ENCODE peak calls at places on chromosome 1, in seven cellular contexts. D is mesendoderm, Q is H9, Y is IMR-90, L is mesenchymal stem cell, C is H1, E is neuronal stem cell. Z is an unnamed sample. For H3K4me1, the result is how much of the 10 kb centered on the place peaks cover.

GRCh38 chr1:17423781-17424245 is 15.7 kb downstream of the RCC2 start:
- DNase-seq in L (peak), C (no peak), D (no peak), E (no peak), Y (peak), Q (no peak), Z (no peak)

GRCh38 chr1:119367332-119368124 is 1.1 kb upstream of the HAO2 start:
- DNase-seq in Y (peak), C (no peak), E (peak), L (peak), Q (no peak), D (peak), Z (peak)

GRCh38 chr1:153903841-153904455 is 18.8 kb downstream of the GATAD2B start:
- DNase-seq in E (no peak), Y (no peak), L (no peak), D (no peak), C (no peak), Q (no peak), Z (no peak)

GRCh38 chr1:244712669-244713068 is 59.7 kb downstream of the DESI2 start:
- DNase-seq in C (no peak), L (no peak), E (no peak), D (no peak), Y (no peak), Q (no peak), Z (no peak)

GRCh38 chr1:88111806-88112205 is 572.3 kb upstream of the PKN2 start:
- DNase-seq in L (no peak), D (no peak), E (no peak), Y (no peak), Q (no peak), C (no peak), Z (no peak)

GRCh38 chr1:3822421-3822820 is 26.1 kb upstream of the LRRC47 start:
- DNase-seq in D (no peak), C (no peak), Q (no peak), E (no peak), L (no peak), Y (no peak), Z (no peak)

GRCh38 chr1:161725888-161726630 is 4.7 kb downstream of the FCRLB start:
- DNase-seq in Q (peak), E (peak), C (peak), D (peak), Y (peak), L (peak), Z (peak)

GRCh38 chr1:211742272-211742671 is 66.9 kb upstream of the NEK2 start:
- DNase-seq in C (no peak), L (no peak), Y (no peak), Q (no peak), D (no peak), E (no peak), Z (no peak)

GRCh38 chr1:68149907-68150306 is 82.4 kb downstream of the WLS start:
- DNase-seq in C (no peak), Y (no peak), L (no peak), Q (no peak), D (peak), E (no peak), Z (no peak)

GRCh38 chr1:41537257-41537656 is 52.8 kb upstream of the EDN2 start:
- DNase-seq in Q (no peak), D (no peak), C (no peak), E (no peak), Y (no peak), L (peak), Z (no peak)

GRCh38 chr1:159853417-159853816 is 9.0 kb downstream of the VSIG8 start:
- DNase-seq in Y (peak), E (no peak), Q (no peak), L (no peak), D (no peak), C (no peak), Z (no peak)

GRCh38 chr1:9728451-9729295 is 77.1 kb downstream of the PIK3CD start:
- DNase-seq in E (no peak), C (no peak), D (no peak), Y (no peak), Q (no peak), L (no peak), Z (no peak)

GRCh38 chr1:58585591-58586151 is 8.6 kb upstream of the TACSTD2 start:
- DNase-seq in D (no peak), Y (peak), L (peak), Q (no peak), C (no peak), E (no peak), Z (no peak)

GRCh38 chr1:155466996-155467395 is 95.6 kb downstream of the ASH1L start:
- DNase-seq in L (peak), Y (peak), D (peak), C (no peak), E (no peak), Q (no peak), Z (peak)

GRCh38 chr1:26408604-26409003 is 2.0 kb upstream of the LIN28A start:
- DNase-seq in Q (peak), Y (peak), E (peak), C (peak), D (peak), L (peak), Z (peak)

GRCh38 chr1:241706967-241707366 is 54.9 kb downstream of the WDR64 start:
- DNase-seq in Q (no peak), E (no peak), Y (no peak), C (no peak), L (peak), D (no peak), Z (peak)

GRCh38 chr1:242033331-242033956 is 34.5 kb upstream of the MAP1LC3C start:
- DNase-seq in L (no peak), C (peak), Q (no peak), D (no peak), E (no peak), Y (no peak), Z (no peak)

GRCh38 chr1:53371851-53372250 is 44.0 kb upstream of the LRP8 start:
- DNase-seq in L (no peak), Y (no peak), E (no peak), Q (peak), C (no peak), D (no peak), Z (no peak)

GRCh38 chr1:65979145-65979544 is 186.4 kb downstream of the PDE4B start:
- DNase-seq in Q (no peak), E (no peak), C (no peak), L (no peak), D (no peak), Y (peak), Z (no peak)

GRCh38 chr1:50458507-50458906 is 35.3 kb upstream of the DMRTA2 start:
- DNase-seq in D (no peak), Y (no peak), Q (no peak), C (no peak), E (no peak), L (no peak), Z (no peak)

GRCh38 chr1:78171736-78172590 is 126.2 kb downstream of the GIPC2 start:
- DNase-seq in Y (peak), E (no peak), D (no peak), C (no peak), Q (no peak), L (peak), Z (no peak)

GRCh38 chr1:186812560-186812959 is 16.2 kb upstream of the PLA2G4A start:
- DNase-seq in D (no peak), E (no peak), C (no peak), Y (peak), Q (no peak), L (no peak), Z (no peak)

GRCh38 chr1:8397511-8397910 is 79.6 kb downstream of the SLC45A1 start:
- DNase-seq in D (no peak), Q (no peak), Y (no peak), L (no peak), E (no peak), C (no peak), Z (no peak)

GRCh38 chr1:59880735-59881134 is 45.8 kb downstream of the CYP2J2 start:
- DNase-seq in D (no peak), Q (no peak), E (no peak), Y (no peak), L (no peak), C (no peak), Z (no peak)

GRCh38 chr1:227891223-227891954 is 56.3 kb downstream of the WNT9A start:
- DNase-seq in D (no peak), Y (no peak), E (no peak), L (no peak), Q (no peak), C (peak), Z (peak)

GRCh38 chr1:59179673-59180072 is 117.2 kb upstream of the FGGY start:
- DNase-seq in C (no peak), Q (no peak), Y (peak), E (no peak), L (no peak), D (no peak), Z (no peak)

GRCh38 chr1:67013573-67013972 is 40.4 kb downstream of the SLC35D1 start:
- DNase-seq in Q (no peak), E (no peak), L (peak), D (peak), Y (peak), C (no peak), Z (no peak)

GRCh38 chr1:47436979-47437517 is 796 bp upstream of the FOXD2 start:
- DNase-seq in Q (no peak), C (no peak), D (no peak), E (no peak), Y (peak), L (peak), Z (no peak)

GRCh38 chr1:67818162-67818561 is 15.1 kb downstream of the GNG12 start:
- DNase-seq in E (no peak), D (no peak), C (no peak), Q (no peak), Y (no peak), L (no peak), Z (no peak)

GRCh38 chr1:206507395-206508129 is at the start of gene RASSF5:
- DNase-seq in D (peak), C (peak), Q (peak), E (peak), L (peak), Y (peak), Z (peak)

GRCh38 chr1:33986389-33987095 is 122.7 kb downstream of the HMGB4 start:
- DNase-seq in Y (peak), C (no peak), D (no peak), L (no peak), E (no peak), Q (no peak), Z (no peak)

GRCh38 chr1:59574085-59574484 is 240.7 kb upstream of the HOOK1 start:
- DNase-seq in Y (peak), E (no peak), C (no peak), Q (no peak), D (no peak), L (no peak), Z (peak)

GRCh38 chr1:30730351-30731108 is 7.1 kb upstream of the MATN1 start:
- DNase-seq in Q (no peak), C (no peak), Y (no peak), L (no peak), E (no peak), D (no peak), Z (no peak)

GRCh38 chr1:160403244-160403643 is 2.9 kb downstream of the VANGL2 start:
- DNase-seq in L (no peak), C (no peak), E (no peak), Y (no peak), D (peak), Q (no peak), Z (no peak)

GRCh38 chr1:240415532-240415931 is 196.4 kb downstream of the GREM2 start:
- DNase-seq in Y (peak), E (no peak), L (no peak), C (no peak), D (no peak), Q (no peak), Z (no peak)

GRCh38 chr1:41391834-41392527 is 30.7 kb downstream of the FOXO6 start:
- DNase-seq in E (no peak), Y (no peak), C (no peak), Q (no peak), D (no peak), L (no peak), Z (no peak)

DNA sequence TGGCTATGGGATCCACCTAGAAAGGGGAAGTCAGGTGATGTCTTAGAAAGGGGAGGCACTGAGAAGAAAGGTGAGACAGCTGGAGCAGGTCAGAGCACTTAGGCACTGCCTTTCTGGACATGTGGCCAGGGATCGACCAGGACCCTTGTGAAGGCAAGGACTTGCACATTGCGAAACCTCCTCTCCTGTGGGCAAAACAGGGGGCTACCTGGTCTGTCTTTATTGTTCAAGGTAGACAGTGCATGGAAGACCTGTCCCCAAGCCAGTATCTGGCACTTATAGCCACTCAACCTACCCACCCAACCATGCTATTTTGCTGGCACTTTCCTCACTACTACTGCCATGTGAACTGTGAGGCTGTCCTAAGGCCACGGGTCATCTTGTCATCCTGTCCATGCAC is 67.2 kb downstream of the NAV1 start:
- DNase-seq in Y (no peak), C (no peak), Q (no peak), E (no peak), L (no peak), D (no peak), Z (no peak)
- H3K4me1 ChIP-seq in Y (under half), C (under half), Q (under half), E (under half), L (under half), D (under half), Z (under half)

GRCh38 chr1:151584278-151584677 is 27.6 kb upstream of the SNX27 start:
- DNase-seq in E (no peak), L (no peak), Y (no peak), Q (no peak), C (no peak), D (peak), Z (no peak)

GRCh38 chr1:151579436-151580225 is 32.2 kb upstream of the SNX27 start:
- DNase-seq in L (peak), D (no peak), E (no peak), Y (peak), Q (no peak), C (no peak), Z (peak)

GRCh38 chr1:151581446-151581845 is 30.4 kb upstream of the SNX27 start:
- DNase-seq in L (no peak), E (no peak), D (no peak), Q (no peak), C (no peak), Y (no peak), Z (no peak)

GRCh38 chr1:151581946-151582345 is 29.9 kb upstream of the SNX27 start:
- DNase-seq in D (no peak), L (no peak), Q (no peak), E (no peak), C (no peak), Y (no peak), Z (no peak)

DNA sequence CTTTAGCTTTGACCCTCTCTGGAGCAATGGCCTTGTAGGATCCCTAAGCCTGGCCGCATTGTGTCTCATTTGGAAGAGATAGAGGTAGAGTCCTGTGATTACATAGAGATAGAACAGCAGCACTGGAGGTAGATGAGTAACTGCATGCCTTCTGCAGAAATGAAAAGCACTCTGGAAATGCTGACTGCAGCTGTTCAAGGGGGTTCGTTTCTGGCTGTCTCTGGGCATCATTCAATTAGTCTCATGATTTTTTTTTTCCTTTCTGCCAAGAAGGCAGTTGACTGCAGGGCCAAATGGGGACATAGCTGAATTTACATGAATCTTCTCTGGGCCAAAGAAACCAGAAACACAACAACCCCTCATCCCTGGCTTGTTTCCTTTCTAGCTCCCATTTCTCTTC is 28.1 kb upstream of the SNX27 start:
- DNase-seq in Y (no peak), E (no peak), L (no peak), Q (no peak), D (no peak), C (no peak), Z (peak)
- H3K4ac ChIP-seq in Y (no peak), E (no peak), L (no peak), Q (no peak), D (no peak), C (no peak), Z (no peak)

GRCh38 chr1:70465911-70466310 is 54.8 kb downstream of the CTH start:
- DNase-seq in Y (no peak), E (no peak), D (no peak), C (no peak), L (no peak), Q (no peak), Z (no peak)
- H3K18ac ChIP-seq in Y (no peak), E (no peak), D (no peak), C (no peak), L (no peak), Q (no peak), Z (no peak)

DNA sequence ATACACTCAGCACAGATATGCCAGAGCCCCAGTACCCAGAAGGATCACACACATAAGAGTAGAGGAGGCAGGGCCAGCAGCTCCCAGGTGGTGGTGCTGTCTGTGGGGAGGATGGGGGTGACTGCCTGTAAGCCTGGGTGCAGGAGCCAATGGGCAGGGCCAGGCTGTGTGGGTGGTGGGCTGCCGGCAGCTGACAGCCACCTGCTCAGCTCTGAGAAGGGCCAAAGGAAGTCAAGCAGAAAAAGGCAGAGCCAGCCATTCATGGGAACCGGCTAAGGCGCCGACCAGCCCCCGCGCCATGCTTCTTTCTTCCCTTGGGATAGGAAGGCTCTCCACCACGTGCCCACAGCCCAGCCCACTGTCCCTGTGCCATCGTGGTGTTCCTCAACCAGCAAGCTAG is 14.1 kb downstream of the PIK3C2B start:
- DNase-seq in Y (no peak), D (no peak), L (no peak), C (no peak), Q (no peak), E (no peak), Z (no peak)
- H3K4me1 ChIP-seq in Y (under half), D (under half), L (under half), C (under half), Q (under half), E (under half), Z (under half)

DNA sequence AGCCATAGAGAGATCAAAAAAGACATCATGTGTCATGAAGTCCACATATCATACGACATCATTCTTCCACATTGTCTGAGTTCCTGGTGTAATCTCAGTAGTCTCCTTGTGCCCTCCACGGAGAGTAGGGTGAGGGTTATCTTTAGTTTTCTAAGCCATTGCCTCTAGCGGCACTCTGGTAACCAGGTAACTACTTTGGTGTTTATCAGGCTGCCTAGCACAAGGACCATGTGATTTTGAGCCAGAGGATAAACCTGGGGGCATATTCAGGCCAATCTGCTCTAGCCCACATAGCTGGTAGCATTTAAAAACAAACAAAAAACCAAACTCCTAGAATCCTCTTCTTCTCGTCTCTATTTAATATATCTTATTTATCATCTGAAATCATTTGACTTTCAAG is 147.4 kb downstream of the GDAP2 start:
- DNase-seq in Q (no peak), E (no peak), L (no peak), D (peak), C (no peak), Y (no peak), Z (peak)
- H3K4ac ChIP-seq in Q (no peak), E (no peak), L (no peak), D (no peak), C (no peak), Y (peak), Z (no peak)